ENCODE peak calls at places on chromosomes 16 and 17, in ten cellular contexts. One of them, this sample, is unnamed.

GRCh38 chr17:63196772-63197335 is 230.8 kb downstream of the TANC2 start:
- DNase-seq in activated T-cell treated with anti-CD3 and anti-CD28 coated beads, Interleukin-2, amount 50 U/mL, for 72 hours: no peak
- DNase-seq in ELR: no peak
- DNase-seq in Right ventricle myocardium superior: no peak
- DNase-seq in stimulated activated CD4-positive, alpha-beta T cell treated with anti-CD3 and anti-CD28 coated beads, Interleukin-1b, Interleukin-23, amount 100 ng/mL, for 1 hour: no peak
- DNase-seq in HCT116: no peak
- DNase-seq in NCI-H345: no peak
- DNase-seq in fibroblast of the aortic adventitia: no peak
- DNase-seq in left colon: no peak
- DNase-seq in GM23248: no peak
- DNase-seq in this sample: no peak

GRCh38 chr16:72188512-72188911 is 16.6 kb upstream of the PMFBP1 start:
- DNase-seq in activated T-cell treated with anti-CD3 and anti-CD28 coated beads, Interleukin-2, amount 50 U/mL, for 72 hours: no peak
- DNase-seq in ELR: no peak
- DNase-seq in Right ventricle myocardium superior: no peak
- DNase-seq in stimulated activated CD4-positive, alpha-beta T cell treated with anti-CD3 and anti-CD28 coated beads, Interleukin-1b, Interleukin-23, amount 100 ng/mL, for 1 hour: no peak
- DNase-seq in HCT116: no peak
- DNase-seq in NCI-H345: no peak
- DNase-seq in fibroblast of the aortic adventitia: no peak
- DNase-seq in left colon: no peak
- DNase-seq in GM23248: no peak
- DNase-seq in this sample: no peak

GRCh38 chr17:46072998-46073397 is 73.9 kb downstream of the STH start:
- DNase-seq in activated T-cell treated with anti-CD3 and anti-CD28 coated beads, Interleukin-2, amount 50 U/mL, for 72 hours: no peak
- DNase-seq in ELR: peak; percentile 90
- DNase-seq in Right ventricle myocardium superior: no peak
- DNase-seq in stimulated activated CD4-positive, alpha-beta T cell treated with anti-CD3 and anti-CD28 coated beads, Interleukin-1b, Interleukin-23, amount 100 ng/mL, for 1 hour: no peak
- DNase-seq in HCT116: no peak
- DNase-seq in NCI-H345: no peak
- DNase-seq in fibroblast of the aortic adventitia: peak; percentile 74
- DNase-seq in left colon: no peak
- DNase-seq in GM23248: peak; percentile 79
- DNase-seq in this sample: no peak

GRCh38 chr16:30948956-30949654 is at the start of gene ORAI3:
- DNase-seq in activated T-cell treated with anti-CD3 and anti-CD28 coated beads, Interleukin-2, amount 50 U/mL, for 72 hours: peak; percentile 57
- DNase-seq in ELR: peak; percentile 80
- DNase-seq in Right ventricle myocardium superior: peak; percentile 90
- DNase-seq in stimulated activated CD4-positive, alpha-beta T cell treated with anti-CD3 and anti-CD28 coated beads, Interleukin-1b, Interleukin-23, amount 100 ng/mL, for 1 hour: no peak
- DNase-seq in HCT116: no peak
- DNase-seq in NCI-H345: peak; percentile 38
- DNase-seq in fibroblast of the aortic adventitia: peak; percentile 49
- DNase-seq in left colon: peak; percentile 80
- DNase-seq in GM23248: peak; percentile 86
- DNase-seq in this sample: peak; percentile 93

GRCh38 chr17:38908676-38909181 is 16.7 kb upstream of the LASP1NB start:
- DNase-seq in activated T-cell treated with anti-CD3 and anti-CD28 coated beads, Interleukin-2, amount 50 U/mL, for 72 hours: no peak
- DNase-seq in ELR: no peak
- DNase-seq in Right ventricle myocardium superior: peak; percentile 38
- DNase-seq in stimulated activated CD4-positive, alpha-beta T cell treated with anti-CD3 and anti-CD28 coated beads, Interleukin-1b, Interleukin-23, amount 100 ng/mL, for 1 hour: no peak
- DNase-seq in HCT116: no peak
- DNase-seq in NCI-H345: no peak
- DNase-seq in fibroblast of the aortic adventitia: no peak
- DNase-seq in left colon: peak; percentile 22
- DNase-seq in GM23248: no peak
- DNase-seq in this sample: peak; percentile 45

GRCh38 chr16:4356820-4357219 is 5.7 kb upstream of the PAM16 start:
- DNase-seq in activated T-cell treated with anti-CD3 and anti-CD28 coated beads, Interleukin-2, amount 50 U/mL, for 72 hours: no peak
- DNase-seq in ELR: no peak
- DNase-seq in Right ventricle myocardium superior: no peak
- DNase-seq in stimulated activated CD4-positive, alpha-beta T cell treated with anti-CD3 and anti-CD28 coated beads, Interleukin-1b, Interleukin-23, amount 100 ng/mL, for 1 hour: no peak
- DNase-seq in HCT116: no peak
- DNase-seq in NCI-H345: no peak
- DNase-seq in fibroblast of the aortic adventitia: no peak
- DNase-seq in left colon: no peak
- DNase-seq in GM23248: no peak
- DNase-seq in this sample: no peak

GRCh38 chr16:77888786-77889185 is 100.4 kb downstream of the VAT1L start:
- DNase-seq in activated T-cell treated with anti-CD3 and anti-CD28 coated beads, Interleukin-2, amount 50 U/mL, for 72 hours: no peak
- DNase-seq in ELR: no peak
- DNase-seq in Right ventricle myocardium superior: no peak
- DNase-seq in stimulated activated CD4-positive, alpha-beta T cell treated with anti-CD3 and anti-CD28 coated beads, Interleukin-1b, Interleukin-23, amount 100 ng/mL, for 1 hour: no peak
- DNase-seq in HCT116: no peak
- DNase-seq in NCI-H345: no peak
- DNase-seq in fibroblast of the aortic adventitia: no peak
- DNase-seq in left colon: no peak
- DNase-seq in GM23248: no peak
- DNase-seq in this sample: no peak

GRCh38 chr16:55029509-55029908 is 98.8 kb downstream of the IRX5 start:
- DNase-seq in activated T-cell treated with anti-CD3 and anti-CD28 coated beads, Interleukin-2, amount 50 U/mL, for 72 hours: no peak
- DNase-seq in ELR: no peak
- DNase-seq in Right ventricle myocardium superior: no peak
- DNase-seq in stimulated activated CD4-positive, alpha-beta T cell treated with anti-CD3 and anti-CD28 coated beads, Interleukin-1b, Interleukin-23, amount 100 ng/mL, for 1 hour: no peak
- DNase-seq in HCT116: no peak
- DNase-seq in NCI-H345: no peak
- DNase-seq in fibroblast of the aortic adventitia: peak; percentile 25
- DNase-seq in left colon: no peak
- DNase-seq in GM23248: no peak
- DNase-seq in this sample: no peak

GRCh38 chr16:88743693-88744519 is 37.6 kb downstream of the CTU2 start:
- DNase-seq in activated T-cell treated with anti-CD3 and anti-CD28 coated beads, Interleukin-2, amount 50 U/mL, for 72 hours: peak; percentile 75
- DNase-seq in ELR: peak; percentile 77
- DNase-seq in Right ventricle myocardium superior: peak; percentile 89
- DNase-seq in stimulated activated CD4-positive, alpha-beta T cell treated with anti-CD3 and anti-CD28 coated beads, Interleukin-1b, Interleukin-23, amount 100 ng/mL, for 1 hour: peak; percentile 54
- DNase-seq in HCT116: peak; percentile 56
- DNase-seq in NCI-H345: peak; percentile 57
- DNase-seq in fibroblast of the aortic adventitia: peak; percentile 70
- DNase-seq in left colon: peak; percentile 77
- DNase-seq in GM23248: peak; percentile 78
- DNase-seq in this sample: peak; percentile 86

GRCh38 chr16:56238188-56238587 is 46.9 kb downstream of the GNAO1 start:
- DNase-seq in activated T-cell treated with anti-CD3 and anti-CD28 coated beads, Interleukin-2, amount 50 U/mL, for 72 hours: no peak
- DNase-seq in ELR: no peak
- DNase-seq in Right ventricle myocardium superior: no peak
- DNase-seq in stimulated activated CD4-positive, alpha-beta T cell treated with anti-CD3 and anti-CD28 coated beads, Interleukin-1b, Interleukin-23, amount 100 ng/mL, for 1 hour: no peak
- DNase-seq in HCT116: no peak
- DNase-seq in NCI-H345: no peak
- DNase-seq in fibroblast of the aortic adventitia: no peak
- DNase-seq in left colon: no peak
- DNase-seq in GM23248: no peak
- DNase-seq in this sample: no peak

GRCh38 chr17:50265212-50265611 is 9.1 kb upstream of the TMEM92 start:
- DNase-seq in activated T-cell treated with anti-CD3 and anti-CD28 coated beads, Interleukin-2, amount 50 U/mL, for 72 hours: no peak
- DNase-seq in ELR: no peak
- DNase-seq in Right ventricle myocardium superior: no peak
- DNase-seq in stimulated activated CD4-positive, alpha-beta T cell treated with anti-CD3 and anti-CD28 coated beads, Interleukin-1b, Interleukin-23, amount 100 ng/mL, for 1 hour: no peak
- DNase-seq in HCT116: no peak
- DNase-seq in NCI-H345: no peak
- DNase-seq in fibroblast of the aortic adventitia: no peak
- DNase-seq in left colon: no peak
- DNase-seq in GM23248: no peak
- DNase-seq in this sample: peak; percentile 67

GRCh38 chr16:90019543-90020259 is 445 bp upstream of the DBNDD1 start:
- DNase-seq in activated T-cell treated with anti-CD3 and anti-CD28 coated beads, Interleukin-2, amount 50 U/mL, for 72 hours: peak; percentile 56
- DNase-seq in ELR: peak; percentile 85
- DNase-seq in Right ventricle myocardium superior: no peak
- DNase-seq in stimulated activated CD4-positive, alpha-beta T cell treated with anti-CD3 and anti-CD28 coated beads, Interleukin-1b, Interleukin-23, amount 100 ng/mL, for 1 hour: no peak
- DNase-seq in HCT116: no peak
- DNase-seq in NCI-H345: peak; percentile 65
- DNase-seq in fibroblast of the aortic adventitia: peak; percentile 47
- DNase-seq in left colon: no peak
- DNase-seq in GM23248: peak; percentile 80
- DNase-seq in this sample: no peak

GRCh38 chr17:72539981-72540897 is 419.4 kb downstream of the SOX9 start:
- DNase-seq in activated T-cell treated with anti-CD3 and anti-CD28 coated beads, Interleukin-2, amount 50 U/mL, for 72 hours: peak; percentile 64
- DNase-seq in ELR: peak; percentile 89
- DNase-seq in Right ventricle myocardium superior: peak; percentile 84
- DNase-seq in stimulated activated CD4-positive, alpha-beta T cell treated with anti-CD3 and anti-CD28 coated beads, Interleukin-1b, Interleukin-23, amount 100 ng/mL, for 1 hour: no peak
- DNase-seq in HCT116: peak; percentile 45
- DNase-seq in NCI-H345: peak; percentile 73
- DNase-seq in fibroblast of the aortic adventitia: peak; percentile 62
- DNase-seq in left colon: no peak
- DNase-seq in GM23248: peak; percentile 92
- DNase-seq in this sample: peak; percentile 66

GRCh38 chr17:69335018-69335417 is 8.1 kb upstream of the ABCA5 start:
- DNase-seq in activated T-cell treated with anti-CD3 and anti-CD28 coated beads, Interleukin-2, amount 50 U/mL, for 72 hours: no peak
- DNase-seq in ELR: peak; percentile 67
- DNase-seq in Right ventricle myocardium superior: no peak
- DNase-seq in stimulated activated CD4-positive, alpha-beta T cell treated with anti-CD3 and anti-CD28 coated beads, Interleukin-1b, Interleukin-23, amount 100 ng/mL, for 1 hour: no peak
- DNase-seq in HCT116: peak; percentile 69
- DNase-seq in NCI-H345: no peak
- DNase-seq in fibroblast of the aortic adventitia: peak; percentile 51
- DNase-seq in left colon: no peak
- DNase-seq in GM23248: peak; percentile 64
- DNase-seq in this sample: no peak

GRCh38 chr17:60301644-60302043 is 90.3 kb downstream of the USP32 start:
- DNase-seq in activated T-cell treated with anti-CD3 and anti-CD28 coated beads, Interleukin-2, amount 50 U/mL, for 72 hours: no peak
- DNase-seq in ELR: no peak
- DNase-seq in Right ventricle myocardium superior: no peak
- DNase-seq in stimulated activated CD4-positive, alpha-beta T cell treated with anti-CD3 and anti-CD28 coated beads, Interleukin-1b, Interleukin-23, amount 100 ng/mL, for 1 hour: no peak
- DNase-seq in HCT116: no peak
- DNase-seq in NCI-H345: no peak
- DNase-seq in fibroblast of the aortic adventitia: no peak
- DNase-seq in left colon: no peak
- DNase-seq in GM23248: no peak
- DNase-seq in this sample: no peak

GRCh38 chr16:51922476-51922875 is 624.5 kb downstream of the TOX3 start:
- DNase-seq in activated T-cell treated with anti-CD3 and anti-CD28 coated beads, Interleukin-2, amount 50 U/mL, for 72 hours: no peak
- DNase-seq in ELR: no peak
- DNase-seq in Right ventricle myocardium superior: no peak
- DNase-seq in stimulated activated CD4-positive, alpha-beta T cell treated with anti-CD3 and anti-CD28 coated beads, Interleukin-1b, Interleukin-23, amount 100 ng/mL, for 1 hour: no peak
- DNase-seq in HCT116: no peak
- DNase-seq in NCI-H345: no peak
- DNase-seq in fibroblast of the aortic adventitia: no peak
- DNase-seq in left colon: no peak
- DNase-seq in GM23248: no peak
- DNase-seq in this sample: no peak

GRCh38 chr17:63078707-63079106 is 112.7 kb downstream of the TANC2 start:
- DNase-seq in activated T-cell treated with anti-CD3 and anti-CD28 coated beads, Interleukin-2, amount 50 U/mL, for 72 hours: no peak
- DNase-seq in ELR: no peak
- DNase-seq in Right ventricle myocardium superior: no peak
- DNase-seq in stimulated activated CD4-positive, alpha-beta T cell treated with anti-CD3 and anti-CD28 coated beads, Interleukin-1b, Interleukin-23, amount 100 ng/mL, for 1 hour: no peak
- DNase-seq in HCT116: no peak
- DNase-seq in NCI-H345: no peak
- DNase-seq in fibroblast of the aortic adventitia: peak; percentile 9
- DNase-seq in left colon: no peak
- DNase-seq in GM23248: no peak
- DNase-seq in this sample: no peak